ENCODE peak calls at places on chromosomes 7 and 10, in ten cellular contexts. S is CD8-positive, alpha-beta memory T cell; U is NCI-H460; I is GM04504; L is RPMI7951; X is T-helper 9 cell; R is lower leg skin; D is effector CD4-positive, alpha-beta T cell; O is activated CD8-positive, alpha-beta memory T cell treated with anti-CD3 and anti-CD28 coated beads, Interleukin-2, amount 50 U/mL, for 4 hours; M is HEK293T. F is an unnamed sample.

GRCh38 chr7:16657656-16658279 is 11.8 kb downstream of the BZW2 start:
- DNase-seq in S (no peak), U (no peak), I (peak; percentile 73), L (peak; percentile 97), X (no peak), R (no peak), D (no peak), O (no peak), M (peak; percentile 14), F (no peak)

GRCh38 chr10:10911471-10911921 is 106.2 kb upstream of the CELF2 start:
- DNase-seq in S (no peak), U (peak; percentile 22), I (peak; percentile 63), L (no peak), X (no peak), R (peak; percentile 93), D (no peak), O (no peak), M (no peak), F (no peak)

GRCh38 chr7:132611056-132611455 is 34.8 kb upstream of the PLXNA4 start:
- DNase-seq in S (no peak), U (no peak), I (no peak), L (no peak), X (no peak), R (no peak), D (no peak), O (no peak), M (no peak), F (no peak)

GRCh38 chr7:109092268-109092667 is 522.6 kb downstream of the DNAJB9 start:
- DNase-seq in S (no peak), U (no peak), I (no peak), L (no peak), X (no peak), R (no peak), D (no peak), O (no peak), M (no peak), F (no peak)

GRCh38 chr7:152924238-152924637 is 164.7 kb downstream of the ACTR3B start:
- DNase-seq in S (no peak), U (no peak), I (no peak), L (no peak), X (no peak), R (no peak), D (no peak), O (no peak), M (no peak), F (no peak)

GRCh38 chr7:121395494-121395960 is 581 bp downstream of the FAM3C start:
- DNase-seq in S (peak; percentile 30), U (no peak), I (no peak), L (peak; percentile 39), X (peak; percentile 40), R (peak; percentile 85), D (peak; percentile 37), O (peak; percentile 56), M (peak; percentile 45), F (peak; percentile 61)

GRCh38 chr10:110632591-110633215 is 11.4 kb upstream of the RBM20 start:
- DNase-seq in S (no peak), U (no peak), I (no peak), L (no peak), X (no peak), R (no peak), D (no peak), O (no peak), M (no peak), F (no peak)

GRCh38 chr7:47336178-47337020 is 245.5 kb downstream of the TNS3 start:
- DNase-seq in S (no peak), U (no peak), I (peak; percentile 76), L (peak; percentile 85), X (no peak), R (peak; percentile 90), D (no peak), O (no peak), M (no peak), F (no peak)

GRCh38 chr7:106793015-106793651 is 71.9 kb upstream of the PIK3CG start:
- DNase-seq in S (no peak), U (no peak), I (no peak), L (no peak), X (peak; percentile 33), R (no peak), D (peak; percentile 38), O (peak; percentile 37), M (no peak), F (peak; percentile 18)

GRCh38 chr10:57694956-57695605 is 572.6 kb downstream of the IPMK start:
- DNase-seq in S (no peak), U (no peak), I (no peak), L (no peak), X (no peak), R (no peak), D (no peak), O (no peak), M (no peak), F (no peak)

GRCh38 chr7:142158741-142159496 is 47.4 kb downstream of the MGAM2 start:
- DNase-seq in S (no peak), U (no peak), I (no peak), L (no peak), X (no peak), R (no peak), D (no peak), O (no peak), M (no peak), F (no peak)

GRCh38 chr7:76225379-76225778 is 23.7 kb downstream of the SRRM3 start:
- DNase-seq in S (peak; percentile 10), U (peak; percentile 38), I (no peak), L (peak; percentile 39), X (no peak), R (no peak), D (no peak), O (peak; percentile 24), M (peak; percentile 40), F (peak; percentile 31)

GRCh38 chr10:6759961-6760360 is 179.9 kb upstream of the PRKCQ start:
- DNase-seq in S (no peak), U (no peak), I (no peak), L (no peak), X (no peak), R (no peak), D (no peak), O (no peak), M (no peak), F (no peak)

GRCh38 chr10:131174651-131175540 is 136.6 kb downstream of the TCERG1L start:
- DNase-seq in S (no peak), U (no peak), I (no peak), L (no peak), X (no peak), R (peak; percentile 60), D (no peak), O (no peak), M (no peak), F (no peak)

GRCh38 chr10:89475567-89475966 is 59.8 kb downstream of the SLC16A12 start:
- DNase-seq in S (no peak), U (no peak), I (no peak), L (no peak), X (no peak), R (no peak), D (no peak), O (no peak), M (no peak), F (no peak)

GRCh38 chr7:94972296-94972695 is 64.9 kb downstream of the PPP1R9A start:
- DNase-seq in S (no peak), U (no peak), I (peak; percentile 64), L (no peak), X (no peak), R (no peak), D (no peak), O (no peak), M (no peak), F (no peak)

GRCh38 chr7:80997841-80998240 is 79.0 kb upstream of the SEMA3C start:
- DNase-seq in S (no peak), U (no peak), I (no peak), L (no peak), X (no peak), R (no peak), D (no peak), O (no peak), M (no peak), F (no peak)

GRCh38 chr10:78959217-78959616 is 109.5 kb upstream of the ZMIZ1 start:
- DNase-seq in S (no peak), U (no peak), I (no peak), L (no peak), X (no peak), R (no peak), D (no peak), O (no peak), M (no peak), F (no peak)

GRCh38 chr10:4353059-4353655 is 472.9 kb upstream of the AKR1E2 start:
- DNase-seq in S (no peak), U (no peak), I (no peak), L (no peak), X (no peak), R (no peak), D (no peak), O (no peak), M (no peak), F (no peak)

GRCh38 chr7:36312064-36312914 is 77.4 kb upstream of the ANLN start:
- DNase-seq in S (no peak), U (peak; percentile 23), I (no peak), L (no peak), X (no peak), R (no peak), D (no peak), O (no peak), M (no peak), F (no peak)

GRCh38 chr7:152501506-152501905 is 65.7 kb upstream of the KMT2C start:
- DNase-seq in S (no peak), U (no peak), I (no peak), L (no peak), X (no peak), R (no peak), D (no peak), O (no peak), M (no peak), F (no peak)

GRCh38 chr7:30920584-30921539 is 9.2 kb downstream of the AQP1 start:
- DNase-seq in S (no peak), U (no peak), I (peak; percentile 46), L (peak; percentile 94), X (no peak), R (peak; percentile 83), D (no peak), O (peak; percentile 4), M (no peak), F (peak; percentile 1)